ENCODE peak calls at places on chromosomes 16 and 17, in four cellular contexts. One of them, this sample, is unnamed.

GRCh38 chr17:33949100-33949499 is 306.0 kb upstream of the CCL2 start:
- DNase-seq in Peyer's patch: no peak
- DNase-seq in tibial artery: no peak
- DNase-seq in heart left ventricle: no peak
- DNase-seq in this sample: no peak

GRCh38 chr16:89257281-89257731 is 39.8 kb downstream of the ZNF778 start:
- DNase-seq in Peyer's patch: peak; percentile 56
- DNase-seq in tibial artery: no peak
- DNase-seq in heart left ventricle: no peak
- DNase-seq in this sample: no peak

GRCh38 chr16:51084074-51084928 is 66.8 kb downstream of the SALL1 start:
- DNase-seq in Peyer's patch: no peak
- DNase-seq in tibial artery: no peak
- DNase-seq in heart left ventricle: no peak
- DNase-seq in this sample: no peak

GRCh38 chr17:65488665-65489064 is 72.8 kb downstream of the AXIN2 start:
- DNase-seq in Peyer's patch: no peak
- DNase-seq in tibial artery: no peak
- DNase-seq in heart left ventricle: no peak
- DNase-seq in this sample: no peak

GRCh38 chr16:50467559-50467942 is 80.6 kb upstream of the NKD1 start:
- DNase-seq in Peyer's patch: no peak
- DNase-seq in tibial artery: no peak
- DNase-seq in heart left ventricle: no peak
- DNase-seq in this sample: no peak

GRCh38 chr17:34519286-34519685 is 60.1 kb upstream of the TMEM132E start:
- DNase-seq in Peyer's patch: no peak
- DNase-seq in tibial artery: no peak
- DNase-seq in heart left ventricle: no peak
- DNase-seq in this sample: no peak

GRCh38 chr17:43056051-43056450 is 31.0 kb downstream of the RND2 start:
- DNase-seq in Peyer's patch: no peak
- DNase-seq in tibial artery: no peak
- DNase-seq in heart left ventricle: no peak
- DNase-seq in this sample: no peak

GRCh38 chr17:6755731-6756184 is at the start of gene XAF1:
- DNase-seq in Peyer's patch: peak; percentile 64
- DNase-seq in tibial artery: peak; percentile 40
- DNase-seq in heart left ventricle: peak; percentile 71
- DNase-seq in this sample: peak; percentile 54

GRCh38 chr16:15954814-15955151 is 5.4 kb downstream of the ABCC1 start:
- DNase-seq in Peyer's patch: no peak
- DNase-seq in tibial artery: peak; percentile 51
- DNase-seq in heart left ventricle: peak; percentile 73
- DNase-seq in this sample: peak; percentile 35

GRCh38 chr16:50389900-50390896 is 21.4 kb upstream of the BRD7 start:
- DNase-seq in Peyer's patch: no peak
- DNase-seq in tibial artery: no peak
- DNase-seq in heart left ventricle: no peak
- DNase-seq in this sample: no peak

GRCh38 chr16:49539758-49540157 is 166.2 kb downstream of the C16orf78 start:
- DNase-seq in Peyer's patch: peak; percentile 28
- DNase-seq in tibial artery: no peak
- DNase-seq in heart left ventricle: no peak
- DNase-seq in this sample: no peak

GRCh38 chr17:2549392-2550211 is 37.9 kb upstream of the METTL16 start:
- DNase-seq in Peyer's patch: no peak
- DNase-seq in tibial artery: no peak
- DNase-seq in heart left ventricle: no peak
- DNase-seq in this sample: no peak

GRCh38 chr17:7367083-7367482 is 12.1 kb downstream of the TMEM95 start:
- DNase-seq in Peyer's patch: no peak
- DNase-seq in tibial artery: no peak
- DNase-seq in heart left ventricle: no peak
- DNase-seq in this sample: no peak

GRCh38 chr16:69225136-69225535 is 38.2 kb downstream of the SNTB2 start:
- DNase-seq in Peyer's patch: no peak
- DNase-seq in tibial artery: no peak
- DNase-seq in heart left ventricle: no peak
- DNase-seq in this sample: no peak

GRCh38 chr17:68196394-68197090 is 51.3 kb upstream of the AMZ2 start:
- DNase-seq in Peyer's patch: no peak
- DNase-seq in tibial artery: no peak
- DNase-seq in heart left ventricle: no peak
- DNase-seq in this sample: no peak

GRCh38 chr17:15247891-15248529 is 17.1 kb downstream of the PMP22 start:
- DNase-seq in Peyer's patch: no peak
- DNase-seq in tibial artery: no peak
- DNase-seq in heart left ventricle: no peak
- DNase-seq in this sample: no peak

GRCh38 chr16:25771216-25771615 is 79.5 kb downstream of the HS3ST4 start:
- DNase-seq in Peyer's patch: no peak
- DNase-seq in tibial artery: no peak
- DNase-seq in heart left ventricle: no peak
- DNase-seq in this sample: no peak

GRCh38 chr16:25771812-25772568 is 80.2 kb downstream of the HS3ST4 start:
- DNase-seq in Peyer's patch: no peak
- DNase-seq in tibial artery: no peak
- DNase-seq in heart left ventricle: no peak
- DNase-seq in this sample: no peak
- H3K4me1 ChIP-seq in Peyer's patch: no peaks in the 10 kb centered on the region
- H3K4me1 ChIP-seq in tibial artery: no peaks in the 10 kb centered on the region
- H3K4me1 ChIP-seq in heart left ventricle: no peaks in the 10 kb centered on the region
- H3K4me1 ChIP-seq in this sample: no peaks in the 10 kb centered on the region

DNA sequence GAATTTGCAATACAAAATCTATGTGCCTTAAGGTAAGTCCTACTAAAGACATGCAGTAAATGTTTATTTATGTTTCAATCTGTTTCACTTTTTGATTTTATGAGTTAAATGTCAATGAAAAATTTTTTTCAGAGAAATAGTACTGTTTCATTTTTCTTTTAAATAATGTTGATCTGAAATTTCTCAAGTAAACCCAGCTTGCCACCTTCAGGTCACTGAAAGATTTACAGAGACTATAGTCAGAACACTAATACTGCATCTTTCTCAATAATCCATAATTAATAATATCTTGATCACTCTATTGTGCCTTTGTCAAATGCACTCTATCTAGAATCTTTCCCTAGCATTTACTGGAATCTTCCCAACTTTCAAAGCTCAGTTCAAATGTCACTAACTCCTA is 6.5 kb upstream of the DHX40 start:
- DNase-seq in Peyer's patch: no peak
- DNase-seq in tibial artery: no peak
- DNase-seq in heart left ventricle: no peak
- DNase-seq in this sample: no peak
- TF ChIP-seq CTCF in Peyer's patch: peak; percentile 10
- TF ChIP-seq CTCF in tibial artery: peak; percentile 12
- TF ChIP-seq CTCF in heart left ventricle: peak; percentile 5
- TF ChIP-seq CTCF in this sample: peak; percentile 18

DNA sequence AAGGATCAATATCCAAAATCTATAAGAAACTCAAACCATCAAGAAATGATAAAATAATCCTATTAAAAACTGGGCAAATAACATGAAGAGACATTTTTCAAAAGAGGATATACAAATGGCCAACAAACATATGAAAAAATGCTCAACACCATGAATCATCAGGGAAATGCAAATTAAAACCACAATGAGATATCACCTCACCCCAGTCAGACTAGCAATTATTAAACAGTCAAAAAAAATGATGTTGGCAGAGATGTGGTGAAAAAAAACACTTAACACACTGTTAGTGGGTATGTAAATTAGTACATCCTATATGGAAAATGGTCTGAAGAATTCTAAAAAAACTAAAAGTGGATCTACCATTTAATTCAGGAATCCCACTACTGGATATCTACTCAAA is 379.0 kb upstream of the SOX9 start:
- DNase-seq in Peyer's patch: no peak
- DNase-seq in tibial artery: no peak
- DNase-seq in heart left ventricle: no peak
- DNase-seq in this sample: no peak
- H3K4me1 ChIP-seq in Peyer's patch: no peaks in the 10 kb centered on the region
- H3K4me1 ChIP-seq in tibial artery: no peaks in the 10 kb centered on the region
- H3K4me1 ChIP-seq in heart left ventricle: no peaks in the 10 kb centered on the region
- H3K4me1 ChIP-seq in this sample: no peaks in the 10 kb centered on the region

GRCh38 chr16:57863434-57864160 is 61.3 kb upstream of the KIFC3 start:
- DNase-seq in Peyer's patch: peak; percentile 56
- DNase-seq in tibial artery: peak; percentile 65
- DNase-seq in heart left ventricle: no peak
- DNase-seq in this sample: peak; percentile 75

GRCh38 chr16:57858635-57859034 is 56.3 kb upstream of the KIFC3 start:
- DNase-seq in Peyer's patch: no peak
- DNase-seq in tibial artery: no peak
- DNase-seq in heart left ventricle: no peak
- DNase-seq in this sample: no peak

GRCh38 chr16:57862698-57863433 is 60.6 kb upstream of the KIFC3 start:
- DNase-seq in Peyer's patch: peak; percentile 83
- DNase-seq in tibial artery: no peak
- DNase-seq in heart left ventricle: no peak
- DNase-seq in this sample: no peak

GRCh38 chr16:57855188-57855587 is 52.9 kb upstream of the KIFC3 start:
- DNase-seq in Peyer's patch: no peak
- DNase-seq in tibial artery: no peak
- DNase-seq in heart left ventricle: no peak
- DNase-seq in this sample: no peak

GRCh38 chr16:57859331-57859730 is 57.0 kb upstream of the KIFC3 start:
- DNase-seq in Peyer's patch: no peak
- DNase-seq in tibial artery: no peak
- DNase-seq in heart left ventricle: no peak
- DNase-seq in this sample: no peak
- TF ChIP-seq CTCF in Peyer's patch: no peak
- TF ChIP-seq CTCF in tibial artery: no peak
- TF ChIP-seq CTCF in heart left ventricle: no peak
- TF ChIP-seq CTCF in this sample: no peak

DNA sequence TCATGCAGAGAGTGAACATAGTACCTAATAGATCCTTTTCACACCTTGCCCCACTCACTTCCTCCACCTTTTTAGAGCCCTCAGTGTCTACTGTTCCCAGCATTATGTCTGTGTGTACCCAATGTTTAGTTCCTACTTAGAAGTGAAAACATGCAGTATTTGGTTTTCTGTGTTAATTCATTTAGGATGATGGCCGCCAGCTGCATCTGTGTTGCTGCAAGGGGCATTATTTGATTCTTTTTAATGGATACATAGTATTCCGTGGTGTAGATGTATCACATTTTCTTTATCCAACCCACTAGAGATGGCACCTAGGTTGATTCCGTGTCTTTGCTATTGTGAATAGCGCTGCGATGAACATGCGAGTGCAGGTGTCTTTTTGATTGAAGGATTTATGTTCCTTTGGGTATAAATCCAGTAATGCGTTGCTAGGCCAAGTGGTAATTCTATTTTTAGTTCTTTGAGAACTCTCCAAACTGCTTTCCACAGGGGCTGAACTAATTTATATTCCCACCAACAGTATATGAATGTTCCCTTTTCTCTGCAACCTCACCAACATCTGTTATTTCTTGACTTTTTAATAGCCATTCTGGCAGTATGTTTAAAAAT is 47.1 kb downstream of the HLF start:
- DNase-seq in Peyer's patch: no peak
- DNase-seq in tibial artery: no peak
- DNase-seq in heart left ventricle: no peak
- DNase-seq in this sample: no peak
- H3K4me1 ChIP-seq in Peyer's patch: no peaks in the 10 kb centered on the region
- H3K4me1 ChIP-seq in tibial artery: no peaks in the 10 kb centered on the region
- H3K4me1 ChIP-seq in heart left ventricle: no peaks in the 10 kb centered on the region
- H3K4me1 ChIP-seq in this sample: no peaks in the 10 kb centered on the region

GRCh38 chr16:54361813-54362212 is 75.2 kb upstream of the IRX3 start:
- DNase-seq in Peyer's patch: no peak
- DNase-seq in tibial artery: no peak
- DNase-seq in heart left ventricle: no peak
- DNase-seq in this sample: no peak
- TF ChIP-seq CTCF in Peyer's patch: no peak
- TF ChIP-seq CTCF in tibial artery: no peak
- TF ChIP-seq CTCF in heart left ventricle: no peak
- TF ChIP-seq CTCF in this sample: no peak

GRCh38 chr17:63270610-63271009 is 175.5 kb downstream of the CYB561 start:
- DNase-seq in Peyer's patch: no peak
- DNase-seq in tibial artery: no peak
- DNase-seq in heart left ventricle: no peak
- DNase-seq in this sample: no peak
- H3K4me1 ChIP-seq in Peyer's patch: no peaks in the 10 kb centered on the region
- H3K4me1 ChIP-seq in tibial artery: peaks cover 11% of the 10 kb centered on the region
- H3K4me1 ChIP-seq in heart left ventricle: peaks cover 13% of the 10 kb centered on the region
- H3K4me1 ChIP-seq in this sample: peaks cover 17% of the 10 kb centered on the region